ENCODE peak calls at places on chromosome 20, in five cellular contexts. Y, D, P, K and J are unnamed samples.

GRCh38 chr20:17635846-17636245 is 46.2 kb downstream of the RRBP1 start:
- DNase-seq in Y (no peak), D (no peak), P (no peak), K (no peak), J (no peak)

GRCh38 chr20:8722277-8722928 is 346.5 kb upstream of the PLCB4 start:
- DNase-seq in Y (peak), D (no peak), P (no peak), K (peak), J (peak)

GRCh38 chr20:19782669-19783068 is 24.6 kb downstream of the RIN2 start:
- DNase-seq in Y (no peak), D (no peak), P (no peak), K (no peak), J (no peak)

GRCh38 chr20:52279667-52280180 is 88.1 kb upstream of the ZFP64 start:
- DNase-seq in Y (no peak), D (no peak), P (no peak), K (no peak), J (no peak)

GRCh38 chr20:51529758-51530157 is 12.8 kb downstream of the NFATC2 start:
- DNase-seq in Y (peak), D (no peak), P (no peak), K (peak), J (no peak)

GRCh38 chr20:36792422-36792821 is 18.9 kb upstream of the DSN1 start:
- DNase-seq in Y (no peak), D (no peak), P (no peak), K (no peak), J (no peak)

GRCh38 chr20:36465109-36466080 is 75.9 kb upstream of the MYL9 start:
- DNase-seq in Y (no peak), D (peak), P (peak), K (no peak), J (peak)

GRCh38 chr20:54107181-54107580 is 36.8 kb upstream of the BCAS1 start:
- DNase-seq in Y (no peak), D (no peak), P (no peak), K (no peak), J (no peak)

GRCh38 chr20:63173552-63174191 is 42.3 kb downstream of the YTHDF1 start:
- DNase-seq in Y (no peak), D (no peak), P (no peak), K (no peak), J (no peak)

GRCh38 chr20:9660236-9660868 is 146.0 kb downstream of the LAMP5 start:
- DNase-seq in Y (no peak), D (no peak), P (no peak), K (no peak), J (no peak)

GRCh38 chr20:36606171-36607116 is 865 bp downstream of the RAB5IF start:
- DNase-seq in Y (no peak), D (peak), P (peak), K (no peak), J (peak)

GRCh38 chr20:38673731-38674177 is 50.5 kb upstream of the SLC32A1 start:
- DNase-seq in Y (no peak), D (no peak), P (no peak), K (no peak), J (no peak)

GRCh38 chr20:15702161-15702560 is 871.1 kb downstream of the KIF16B start:
- DNase-seq in Y (no peak), D (no peak), P (no peak), K (no peak), J (no peak)

GRCh38 chr20:62402456-62402855 is 4.6 kb downstream of the CABLES2 start:
- DNase-seq in Y (no peak), D (no peak), P (no peak), K (no peak), J (no peak)

GRCh38 chr20:47809561-47809960 is 24.3 kb upstream of the SULF2 start:
- DNase-seq in Y (no peak), D (no peak), P (no peak), K (no peak), J (peak)

GRCh38 chr20:32518593-32519366 is 66.4 kb downstream of the NOL4L start:
- DNase-seq in Y (no peak), D (no peak), P (no peak), K (no peak), J (no peak)

GRCh38 chr20:46128310-46129151 is 10.4 kb downstream of the CD40 start:
- DNase-seq in Y (no peak), D (no peak), P (no peak), K (no peak), J (no peak)

GRCh38 chr20:38927902-38928578 is 1.8 kb downstream of the FAM83D start:
- DNase-seq in Y (no peak), D (no peak), P (no peak), K (no peak), J (no peak)

GRCh38 chr20:22525069-22525820 is 59.1 kb downstream of the FOXA2 start:
- DNase-seq in Y (no peak), D (no peak), P (no peak), K (no peak), J (no peak)

GRCh38 chr20:62959101-62959971 is 6.8 kb downstream of the SLC17A9 start:
- DNase-seq in Y (no peak), D (no peak), P (no peak), K (no peak), J (no peak)

GRCh38 chr20:62350098-62350628 is 16.9 kb downstream of the LAMA5 start:
- DNase-seq in Y (no peak), D (no peak), P (peak), K (no peak), J (peak)